ENCODE peak calls at places on chromosomes 7 and 10, in six cellular contexts. R is fibroblast of mammary gland; O is activated CD4-positive, CD25-positive, alpha-beta regulatory T cell; E is NCI-H2029; M is mucosa of gallbladder; Q is B cell. Y is an unnamed sample.

GRCh38 chr10:128337860-128338378 is 211.7 kb upstream of the MKI67 start:
- DNase-seq in R (no peak), O (no peak), E (no peak), M (no peak), Q (no peak), Y (no peak)

GRCh38 chr10:108490931-108491330 is 1326.4 kb upstream of the SORCS1 start:
- DNase-seq in R (no peak), O (no peak), E (no peak), M (no peak), Q (no peak), Y (no peak)

GRCh38 chr10:6755891-6756460 is 175.9 kb upstream of the PRKCQ start:
- DNase-seq in R (peak), O (no peak), E (no peak), M (no peak), Q (no peak), Y (peak)

GRCh38 chr7:135274495-135275268 is 41.0 kb downstream of the STRA8 start:
- DNase-seq in R (peak), O (peak), E (peak), M (peak), Q (peak), Y (peak)

GRCh38 chr10:132142396-132143161 is 44.2 kb upstream of the DPYSL4 start:
- DNase-seq in R (peak), O (no peak), E (no peak), M (no peak), Q (peak), Y (no peak)

GRCh38 chr10:28468707-28469483 is 64.0 kb upstream of the WAC start:
- DNase-seq in R (no peak), O (no peak), E (no peak), M (no peak), Q (no peak), Y (no peak)

GRCh38 chr7:17144313-17144712 is 154.1 kb upstream of the AHR start:
- DNase-seq in R (peak), O (no peak), E (no peak), M (no peak), Q (no peak), Y (no peak)

GRCh38 chr7:96135241-96135640 is 186.7 kb downstream of the SLC25A13 start:
- DNase-seq in R (no peak), O (no peak), E (no peak), M (no peak), Q (no peak), Y (no peak)

GRCh38 chr10:95697429-95697828 is 3.7 kb upstream of the TCTN3 start:
- DNase-seq in R (no peak), O (no peak), E (no peak), M (no peak), Q (peak), Y (no peak)

GRCh38 chr7:139776486-139777303 is 1.1 kb downstream of the HIPK2 start:
- DNase-seq in R (peak), O (no peak), E (no peak), M (no peak), Q (peak), Y (peak)

GRCh38 chr10:25934673-25935139 is 677 bp downstream of the MYO3A start:
- DNase-seq in R (no peak), O (no peak), E (no peak), M (no peak), Q (no peak), Y (no peak)

GRCh38 chr10:29691564-29692064 is 56.8 kb upstream of the SVIL start:
- DNase-seq in R (peak), O (no peak), E (no peak), M (no peak), Q (no peak), Y (no peak)

GRCh38 chr7:24573554-24574338 is 494 bp downstream of the PALS2 start:
- DNase-seq in R (peak), O (peak), E (peak), M (peak), Q (peak), Y (no peak)

GRCh38 chr7:84022686-84023308 is 171.8 kb downstream of the SEMA3A start:
- DNase-seq in R (no peak), O (no peak), E (peak), M (no peak), Q (no peak), Y (no peak)

GRCh38 chr7:27699751-27700150 is 37.1 kb upstream of the HIBADH start:
- DNase-seq in R (no peak), O (no peak), E (no peak), M (no peak), Q (no peak), Y (no peak)

GRCh38 chr10:114408968-114409444 is 4.7 kb upstream of the AFAP1L2 start:
- DNase-seq in R (peak), O (no peak), E (no peak), M (no peak), Q (no peak), Y (no peak)

GRCh38 chr10:44956176-44956575 is 3.4 kb upstream of the RASSF4 start:
- DNase-seq in R (no peak), O (no peak), E (no peak), M (peak), Q (peak), Y (no peak)

Y was measured in Jurkat, Clone E6-1.